ENCODE peak calls at places on chromosomes 11 and 22, in seven cellular contexts. O is Peyer's patch, X is heart left ventricle, V is right lobe of liver, C is sigmoid colon, T is HCT116, Y is A549. M is an unnamed sample. For H3K9me3, the result is how much of the 10 kb centered on the place peaks cover.

GRCh38 chr22:31540966-31541365 is 44.6 kb downstream of the SFI1 start:
- DNase-seq in O (no peak), X (no peak), V (no peak), C (peak), T (no peak), Y (no peak), M (no peak)

GRCh38 chr11:12163181-12163841 is 52.9 kb downstream of the MICAL2 start:
- DNase-seq in O (peak), X (peak), V (no peak), C (peak), T (no peak), Y (no peak), M (peak)

GRCh38 chr11:134545521-134545920 is 133.5 kb upstream of the B3GAT1 start:
- DNase-seq in O (no peak), X (no peak), V (peak), C (no peak), T (no peak), Y (no peak), M (no peak)

GRCh38 chr11:93648168-93648567 is 13.3 kb upstream of the CEP295 start:
- DNase-seq in O (no peak), X (no peak), V (no peak), C (no peak), T (no peak), Y (no peak), M (no peak)

GRCh38 chr11:69035959-69036340 is 12.8 kb upstream of the TPCN2 start:
- DNase-seq in O (no peak), X (no peak), V (no peak), C (peak), T (no peak), Y (no peak), M (peak)

GRCh38 chr22:19129871-19130270 is 1.2 kb upstream of the TSSK2 start:
- DNase-seq in O (no peak), X (no peak), V (no peak), C (no peak), T (no peak), Y (no peak), M (no peak)

GRCh38 chr11:30876656-30877371 is 290.7 kb upstream of the MPPED2 start:
- DNase-seq in O (no peak), X (no peak), V (no peak), C (no peak), T (no peak), Y (no peak), M (peak)

GRCh38 chr22:30947163-30947820 is 21.3 kb downstream of the MORC2 start:
- DNase-seq in O (no peak), X (no peak), V (no peak), C (no peak), T (no peak), Y (no peak), M (no peak)

GRCh38 chr11:35681181-35681767 is 18.7 kb downstream of the TRIM44 start:
- DNase-seq in O (no peak), X (no peak), V (no peak), C (no peak), T (no peak), Y (no peak), M (no peak)

GRCh38 chr11:92528051-92528450 is 303.4 kb downstream of the FAT3 start:
- DNase-seq in O (no peak), X (no peak), V (no peak), C (no peak), T (no peak), Y (no peak), M (no peak)

GRCh38 chr11:132343445-132343844 is 973.0 kb downstream of the NTM start:
- DNase-seq in O (no peak), X (no peak), V (no peak), C (no peak), T (no peak), Y (no peak), M (no peak)

GRCh38 chr11:2662430-2663299 is 37.1 kb downstream of the KCNQ1OT1 start:
- DNase-seq in O (peak), X (no peak), V (no peak), C (no peak), T (no peak), Y (no peak), M (no peak)

GRCh38 chr11:128476031-128476430 is 111.3 kb downstream of the ETS1 start:
- DNase-seq in O (no peak), X (no peak), V (no peak), C (no peak), T (no peak), Y (no peak), M (no peak)

GRCh38 chr11:70796601-70797000 is 398.3 kb downstream of the CTTN start:
- DNase-seq in O (no peak), X (no peak), V (no peak), C (no peak), T (peak), Y (no peak), M (no peak)

GRCh38 chr11:70786021-70786665 is 387.8 kb downstream of the CTTN start:
- DNase-seq in O (peak), X (no peak), V (peak), C (no peak), T (no peak), Y (no peak), M (no peak)

GRCh38 chr11:70788247-70789022 is 390.1 kb downstream of the CTTN start:
- DNase-seq in O (no peak), X (no peak), V (no peak), C (no peak), T (peak), Y (peak), M (no peak)

GRCh38 chr11:70785372-70785771 is 387.0 kb downstream of the CTTN start:
- DNase-seq in O (no peak), X (no peak), V (no peak), C (no peak), T (no peak), Y (no peak), M (no peak)

DNA sequence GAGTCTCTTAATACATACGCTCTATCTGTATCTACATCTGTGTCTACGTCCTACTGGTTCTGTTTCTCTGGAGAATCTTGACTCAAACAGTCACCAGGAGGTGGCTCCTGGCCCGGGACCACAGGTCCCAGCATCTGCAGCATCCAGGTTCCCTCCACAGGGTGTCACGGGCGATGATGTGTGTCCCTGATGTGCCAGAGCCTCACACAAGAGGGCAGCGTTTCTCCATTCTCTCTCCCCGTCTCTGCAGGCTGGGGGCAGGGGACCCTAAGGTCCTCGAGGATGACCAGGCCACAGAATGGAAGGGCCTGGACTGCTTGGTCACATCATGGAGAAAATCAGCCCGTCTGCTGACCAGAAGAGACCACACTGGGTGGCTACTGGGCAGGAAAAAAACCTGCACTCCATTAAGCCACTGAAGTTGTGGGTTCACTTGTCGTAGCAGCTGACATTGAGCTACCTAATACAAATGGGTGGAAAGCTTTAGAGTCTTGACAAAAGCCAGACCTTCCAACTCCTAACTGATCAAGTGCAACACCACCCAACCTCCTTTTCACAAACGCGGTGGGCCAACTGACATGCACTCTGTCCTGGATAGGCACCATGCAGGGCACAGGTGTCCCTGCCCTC is 392.5 kb downstream of the CTTN start:
- DNase-seq in O (no peak), X (no peak), V (no peak), C (no peak), T (no peak), Y (no peak), M (no peak)
- TF ChIP-seq CTCF in O (no peak), X (no peak), V (no peak), C (no peak), T (peak), Y (no peak), M (no peak)

GRCh38 chr11:44068180-44068579 is 2.1 kb downstream of the ACCS start:
- DNase-seq in O (no peak), X (no peak), V (no peak), C (no peak), T (no peak), Y (no peak), M (no peak)

GRCh38 chr11:44065851-44066731 is at the start of gene ACCS:
- DNase-seq in O (peak), X (peak), V (peak), C (peak), T (peak), Y (peak), M (peak)

GRCh38 chr11:44066732-44067131 is 662 bp downstream of the ACCS start:
- DNase-seq in O (peak), X (no peak), V (no peak), C (peak), T (peak), Y (no peak), M (peak)

GRCh38 chr11:44065161-44065571 is 904 bp upstream of the ACCS start:
- DNase-seq in O (no peak), X (no peak), V (no peak), C (no peak), T (no peak), Y (no peak), M (no peak)

GRCh38 chr11:44067266-44067665 is 1.2 kb downstream of the ACCS start:
- DNase-seq in O (no peak), X (no peak), V (no peak), C (no peak), T (no peak), Y (no peak), M (no peak)
- H3K9me3 ChIP-seq in O (under half), X (under half), V (under half), C (under half), T (under half), Y (under half), M (under half)

GRCh38 chr22:38984224-38984623 is 2.1 kb downstream of the APOBEC3B start:
- DNase-seq in O (no peak), X (no peak), V (no peak), C (no peak), T (no peak), Y (no peak), M (no peak)

GRCh38 chr22:38986629-38987028 is 4.5 kb downstream of the APOBEC3B start:
- DNase-seq in O (no peak), X (no peak), V (no peak), C (no peak), T (no peak), Y (no peak), M (no peak)

GRCh38 chr22:38981659-38982007 is 514 bp upstream of the APOBEC3B start:
- DNase-seq in O (no peak), X (no peak), V (no peak), C (no peak), T (no peak), Y (no peak), M (no peak)

GRCh38 chr22:38981005-38981658 is 1.0 kb upstream of the APOBEC3B start:
- DNase-seq in O (peak), X (no peak), V (no peak), C (no peak), T (peak), Y (no peak), M (peak)

GRCh38 chr22:38982008-38982927 is at the start of gene APOBEC3B:
- DNase-seq in O (peak), X (peak), V (peak), C (peak), T (peak), Y (peak), M (peak)
- TF ChIP-seq POLR2A in O (no peak), X (no peak), V (peak), C (no peak), T (no peak), Y (no peak), M (no peak)

GRCh38 chr22:37817705-37818311 is 5.4 kb upstream of the GALR3 start:
- DNase-seq in O (peak), X (peak), V (peak), C (peak), T (no peak), Y (peak), M (peak)
- TF ChIP-seq CTCF in O (peak), X (peak), V (peak), C (peak), T (peak), Y (peak), M (peak)

GRCh38 chr22:48680601-48681000 is 1147.1 kb downstream of the BRD1 start:
- DNase-seq in O (no peak), X (no peak), V (no peak), C (no peak), T (no peak), Y (no peak), M (no peak)
- H3K9me3 ChIP-seq in O (under half), X (under half), V (under half), C (under half), T (under half), Y (under half), M (under half)

GRCh38 chr22:41946360-41947180 is at the start of gene CENPM:
- DNase-seq in O (peak), X (peak), V (peak), C (peak), T (peak), Y (peak), M (peak)

GRCh38 chr22:41951898-41952474 is at the start of gene SMIM45:
- DNase-seq in O (no peak), X (no peak), V (no peak), C (no peak), T (no peak), Y (no peak), M (no peak)

GRCh38 chr22:41947181-41948080 is 479 bp upstream of the CENPM start:
- DNase-seq in O (no peak), X (no peak), V (no peak), C (no peak), T (no peak), Y (no peak), M (no peak)

GRCh38 chr22:41948142-41948541 is 1.2 kb upstream of the CENPM start:
- DNase-seq in O (no peak), X (no peak), V (no peak), C (no peak), T (no peak), Y (no peak), M (no peak)

DNA sequence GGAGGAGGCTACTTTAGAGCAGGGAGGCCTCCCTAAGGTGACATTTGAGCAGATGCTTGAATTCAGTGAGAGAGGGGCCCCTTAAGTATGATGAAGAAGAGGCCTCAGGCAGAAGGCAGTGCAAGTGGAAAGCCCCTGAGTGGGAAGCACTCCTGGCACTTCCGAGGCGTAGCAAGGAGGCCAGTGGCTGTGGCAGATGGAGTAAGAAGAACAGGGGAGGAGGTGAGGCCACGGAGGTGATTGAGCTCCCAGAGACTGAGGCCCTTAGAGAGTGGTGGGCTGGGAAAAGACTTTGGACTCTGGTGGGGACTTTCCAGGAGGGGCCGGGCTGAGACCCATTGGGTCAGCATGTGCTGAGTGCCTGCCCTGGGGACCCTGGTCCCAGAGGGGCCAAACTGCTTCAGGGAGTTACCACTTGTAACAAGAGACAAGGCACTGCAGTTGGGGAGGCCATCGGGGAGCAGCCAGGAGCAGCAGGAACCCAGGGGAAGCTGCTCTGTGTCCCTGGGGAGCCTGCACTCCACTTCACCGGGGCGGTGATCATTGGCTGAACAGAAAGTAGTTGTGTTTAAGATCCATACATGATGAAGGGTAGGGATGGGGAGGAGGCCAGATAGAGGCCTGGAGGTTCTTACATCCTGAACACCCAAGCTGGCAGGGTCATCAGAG is 2.5 kb upstream of the CENPM start:
- DNase-seq in O (no peak), X (no peak), V (peak), C (no peak), T (no peak), Y (no peak), M (no peak)
- TF ChIP-seq POLR2A in O (no peak), X (no peak), V (no peak), C (no peak), T (no peak), Y (no peak), M (no peak)

GRCh38 chr22:17581056-17581455 is 17.8 kb downstream of the SLC25A18 start:
- DNase-seq in O (no peak), X (no peak), V (no peak), C (no peak), T (no peak), Y (no peak), M (no peak)

GRCh38 chr22:17579535-17579981 is 16.3 kb downstream of the SLC25A18 start:
- DNase-seq in O (no peak), X (no peak), V (peak), C (no peak), T (no peak), Y (no peak), M (no peak)

GRCh38 chr22:17581631-17582030 is 18.3 kb downstream of the SLC25A18 start:
- DNase-seq in O (no peak), X (no peak), V (no peak), C (no peak), T (no peak), Y (no peak), M (no peak)

GRCh38 chr22:17578129-17578754 is 14.9 kb downstream of the SLC25A18 start:
- DNase-seq in O (peak), X (peak), V (peak), C (peak), T (no peak), Y (no peak), M (peak)

DNA sequence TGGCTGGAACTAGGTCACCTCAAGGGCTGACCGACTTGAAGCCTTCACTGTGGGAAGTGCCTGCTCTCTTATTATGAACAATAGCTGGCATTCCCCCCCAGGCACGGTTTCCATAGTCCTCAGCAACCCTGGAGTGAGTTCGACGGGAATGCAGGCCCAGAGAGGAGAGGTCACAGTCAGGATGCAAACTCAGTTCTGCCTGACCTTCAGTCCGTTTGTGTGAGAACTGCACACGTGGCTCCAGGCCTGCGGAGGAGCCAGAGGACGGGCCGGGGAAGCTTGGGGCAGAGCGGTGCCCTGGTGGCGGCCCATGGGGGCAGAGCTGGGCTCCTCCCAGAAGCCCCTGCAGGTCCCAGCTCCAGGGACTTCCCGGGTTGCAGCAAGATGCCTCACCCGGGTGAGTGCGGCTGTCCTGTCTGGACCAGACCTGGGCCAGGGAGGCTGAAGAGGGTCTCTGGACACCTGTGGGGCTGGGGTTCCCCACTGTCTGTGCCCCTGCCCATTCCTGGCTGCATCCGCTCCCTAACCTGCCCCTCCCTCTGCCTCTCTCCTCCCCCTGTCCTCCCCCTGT is 17.2 kb downstream of the SLC25A18 start:
- DNase-seq in O (no peak), X (no peak), V (peak), C (no peak), T (no peak), Y (no peak), M (no peak)
- TF ChIP-seq CTCF in O (no peak), X (no peak), V (no peak), C (no peak), T (no peak), Y (no peak), M (no peak)